ENCODE peak calls at places on chromosomes 16 and 17, in nine cellular contexts. A, V, M, Y, B, O, R, U and Q are unnamed samples.
A peak's percentile ranks its signal among the peaks of the same experiment; 100 is the strongest.

GRCh38 chr17:75270966-75271232 is at the start of gene MIF4GD:
- DNase-seq in A (no peak), V (no peak), M (peak; percentile 54), Y (no peak), B (no peak), O (no peak), R (no peak), U (no peak), Q (no peak)

GRCh38 chr17:72387487-72387886 is 266.7 kb downstream of the SOX9 start:
- DNase-seq in A (peak; percentile 23), V (peak; percentile 87), M (peak; percentile 96), Y (peak; percentile 81), B (no peak), O (no peak), R (no peak), U (no peak), Q (no peak)

GRCh38 chr16:12078405-12079245 is 102.1 kb downstream of the SNX29 start:
- DNase-seq in A (no peak), V (no peak), M (no peak), Y (no peak), B (no peak), O (no peak), R (no peak), U (no peak), Q (no peak)

GRCh38 chr17:41360291-41360995 is 9.2 kb downstream of the KRT33B start:
- DNase-seq in A (no peak), V (peak; percentile 35), M (peak; percentile 59), Y (peak; percentile 42), B (no peak), O (no peak), R (no peak), U (peak; percentile 81), Q (no peak)

GRCh38 chr16:28208824-28209223 is 2.9 kb downstream of the XPO6 start:
- DNase-seq in A (no peak), V (no peak), M (no peak), Y (no peak), B (no peak), O (no peak), R (no peak), U (no peak), Q (no peak)

GRCh38 chr16:68086336-68086821 is 1.2 kb downstream of the NFATC3 start:
- DNase-seq in A (peak; percentile 56), V (no peak), M (peak; percentile 59), Y (peak; percentile 44), B (no peak), O (no peak), R (no peak), U (peak; percentile 67), Q (no peak)

GRCh38 chr17:58192612-58193011 is at the start of gene EPX:
- DNase-seq in A (peak; percentile 14), V (no peak), M (no peak), Y (no peak), B (no peak), O (no peak), R (no peak), U (no peak), Q (no peak)

GRCh38 chr16:48462146-48462740 is 77.0 kb upstream of the SIAH1 start:
- DNase-seq in A (no peak), V (peak; percentile 22), M (no peak), Y (peak; percentile 43), B (no peak), O (no peak), R (no peak), U (peak; percentile 100), Q (no peak)

GRCh38 chr16:21021316-21021715 is 120.7 kb downstream of the LYRM1 start:
- DNase-seq in A (no peak), V (no peak), M (no peak), Y (no peak), B (no peak), O (no peak), R (no peak), U (no peak), Q (no peak)

GRCh38 chr17:31743767-31744166 is 115.3 kb downstream of the COPRS start:
- DNase-seq in A (peak; percentile 87), V (peak; percentile 50), M (peak; percentile 28), Y (no peak), B (no peak), O (no peak), R (no peak), U (no peak), Q (no peak)

GRCh38 chr17:41678411-41678906 is 10.2 kb upstream of the EIF1 start:
- DNase-seq in A (peak; percentile 63), V (peak; percentile 30), M (peak; percentile 9), Y (peak; percentile 48), B (no peak), O (no peak), R (no peak), U (peak; percentile 60), Q (no peak)

GRCh38 chr17:64506201-64506575 is at the start of gene DDX5:
- DNase-seq in A (no peak), V (peak; percentile 98), M (peak; percentile 94), Y (peak; percentile 97), B (peak; percentile 92), O (no peak), R (peak; percentile 96), U (no peak), Q (no peak)

GRCh38 chr17:72399608-72400487 is 279.0 kb downstream of the SOX9 start:
- DNase-seq in A (no peak), V (no peak), M (no peak), Y (no peak), B (no peak), O (no peak), R (no peak), U (no peak), Q (no peak)

GRCh38 chr16:4517812-4518211 is 20.8 kb downstream of the CDIP1 start:
- DNase-seq in A (peak; percentile 52), V (peak; percentile 50), M (peak; percentile 46), Y (peak; percentile 52), B (no peak), O (peak; percentile 50), R (no peak), U (no peak), Q (no peak)

GRCh38 chr17:66978514-66979061 is 14.1 kb downstream of the CACNG4 start:
- DNase-seq in A (no peak), V (peak; percentile 46), M (no peak), Y (peak; percentile 13), B (no peak), O (no peak), R (no peak), U (no peak), Q (no peak)

GRCh38 chr17:38572292-38572664 is 33.5 kb downstream of the SRCIN1 start:
- DNase-seq in A (no peak), V (no peak), M (no peak), Y (no peak), B (no peak), O (no peak), R (no peak), U (no peak), Q (no peak)
- H3K4me3 ChIP-seq in A (no peak overlapping the region), V (no peak overlapping the region), M (no peak overlapping the region), Y (no peak overlapping the region), B (no peak overlapping the region), O (peak overlapping the region; percentile 65), R (no peak overlapping the region), U (peak overlapping the region; percentile 14), Q (peak overlapping the region; percentile 12)

GRCh38 chr17:57045868-57046671 is 39.0 kb upstream of the AKAP1 start:
- DNase-seq in A (peak; percentile 58), V (no peak), M (no peak), Y (no peak), B (no peak), O (no peak), R (no peak), U (no peak), Q (peak; percentile 81)
- H3K4me3 ChIP-seq in A (no peak overlapping the region), V (peak overlapping the region; percentile 18), M (no peak overlapping the region), Y (no peak overlapping the region), B (no peak overlapping the region), O (no peak overlapping the region), R (peak overlapping the region; percentile 25), U (no peak overlapping the region), Q (peak overlapping the region; percentile 45)

GRCh38 chr17:48757524-48757961 is 29.0 kb upstream of the HOXB13 start:
- DNase-seq in A (no peak), V (no peak), M (no peak), Y (no peak), B (no peak), O (no peak), R (no peak), U (no peak), Q (no peak)
- H3K4me3 ChIP-seq in A (no peak overlapping the region), V (no peak overlapping the region), M (no peak overlapping the region), Y (no peak overlapping the region), B (no peak overlapping the region), O (no peak overlapping the region), R (no peak overlapping the region), U (no peak overlapping the region), Q (no peak overlapping the region)

GRCh38 chr16:10926094-10926493 is 16.2 kb downstream of the DEXI start:
- DNase-seq in A (no peak), V (no peak), M (no peak), Y (no peak), B (no peak), O (no peak), R (no peak), U (no peak), Q (no peak)

GRCh38 chr16:10922328-10923145 is 19.7 kb downstream of the DEXI start:
- DNase-seq in A (no peak), V (peak; percentile 54), M (peak; percentile 58), Y (no peak), B (no peak), O (no peak), R (no peak), U (no peak), Q (no peak)

GRCh38 chr16:10923146-10923649 is 19.1 kb downstream of the DEXI start:
- DNase-seq in A (no peak), V (no peak), M (no peak), Y (no peak), B (no peak), O (no peak), R (no peak), U (no peak), Q (no peak)

GRCh38 chr16:10921536-10922327 is 20.5 kb downstream of the DEXI start:
- DNase-seq in A (no peak), V (peak; percentile 32), M (no peak), Y (peak; percentile 41), B (no peak), O (no peak), R (no peak), U (no peak), Q (no peak)

DNA sequence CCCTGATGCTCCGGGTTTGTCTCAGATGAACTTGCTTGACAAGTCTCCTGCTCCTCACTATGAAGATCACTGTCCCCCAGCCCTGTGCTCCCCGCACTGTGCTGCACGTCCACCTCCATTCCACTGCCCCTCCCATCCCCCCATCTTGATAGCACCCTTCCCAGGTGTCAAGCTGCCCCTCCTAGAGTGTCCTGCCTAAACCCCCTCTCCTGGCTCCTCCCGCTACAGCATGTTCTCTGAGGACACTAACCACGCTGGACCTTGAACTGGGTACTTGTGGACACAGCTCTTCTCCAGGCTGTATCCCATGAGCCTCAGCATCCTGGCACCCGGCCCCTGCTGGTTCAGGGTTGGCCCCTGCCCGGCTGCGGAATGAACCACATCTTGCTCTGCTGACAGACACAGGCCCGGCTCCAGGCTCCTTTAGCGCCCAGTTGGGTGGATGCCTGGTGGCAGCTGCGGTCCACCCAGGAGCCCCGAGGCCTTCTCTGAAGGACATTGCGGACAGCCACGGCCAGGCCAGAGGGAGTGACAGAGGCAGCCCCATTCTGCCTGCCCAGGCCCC is 18.5 kb downstream of the DEXI start:
- DNase-seq in A (no peak), V (no peak), M (no peak), Y (no peak), B (no peak), O (no peak), R (no peak), U (no peak), Q (no peak)
- H3K4me3 ChIP-seq in A (no peak overlapping the region), V (no peak overlapping the region), M (no peak overlapping the region), Y (no peak overlapping the region), B (no peak overlapping the region), O (no peak overlapping the region), R (no peak overlapping the region), U (no peak overlapping the region), Q (no peak overlapping the region)

GRCh38 chr17:38885728-38886642 is 16.1 kb downstream of the LASP1 start:
- DNase-seq in A (no peak), V (no peak), M (peak; percentile 52), Y (no peak), B (no peak), O (no peak), R (no peak), U (no peak), Q (no peak)
- H3K4me3 ChIP-seq in A (no peak overlapping the region), V (no peak overlapping the region), M (no peak overlapping the region), Y (no peak overlapping the region), B (peak overlapping the region; percentile 26), O (peak overlapping the region; percentile 24), R (no peak overlapping the region), U (no peak overlapping the region), Q (no peak overlapping the region)